ENCODE peak calls at places on chromosomes 3 and 15, in eight cellular contexts. K is uterus, B is PC-3, Q is cardiac fibroblast, Z is esophagus muscularis mucosa, S is lung, N is AG09319, F is H1. U is an unnamed sample.

GRCh38 chr15:98620020-98620419 is 28.3 kb upstream of the IGF1R start:
- DNase-seq in S (no peak), F (no peak), Q (no peak), B (no peak), K (no peak), Z (peak; percentile 24), N (no peak), U (no peak)

GRCh38 chr3:37935290-37935668 is 55.3 kb upstream of the VILL start:
- DNase-seq in S (no peak), B (no peak), K (no peak), N (no peak), F (no peak), Z (no peak), Q (peak; percentile 47), U (no peak)

GRCh38 chr3:43213631-43214030 is 72.7 kb upstream of the SNRK start:
- DNase-seq in Z (no peak), B (peak; percentile 26), K (no peak), F (no peak), Q (no peak), S (no peak), N (no peak), U (no peak)

GRCh38 chr3:154970796-154971195 is 109.3 kb upstream of the MME start:
- DNase-seq in Q (peak; percentile 96), S (no peak), K (no peak), N (peak; percentile 87), F (no peak), B (peak; percentile 45), Z (no peak), U (no peak)

GRCh38 chr3:144821583-144821982 is 850.0 kb downstream of the DIPK2A start:
- DNase-seq in Q (peak; percentile 2), Z (no peak), S (no peak), B (no peak), K (no peak), N (peak; percentile 22), F (no peak), U (no peak)

GRCh38 chr15:29860872-29861271 is 38.6 kb upstream of the TJP1 start:
- DNase-seq in Z (no peak), B (peak; percentile 54), N (no peak), K (no peak), S (no peak), Q (peak; percentile 46), F (no peak), U (no peak)

GRCh38 chr15:25939122-25939521 is 76.0 kb upstream of the ATP10A start:
- DNase-seq in F (no peak), Z (no peak), K (no peak), Q (no peak), S (no peak), N (no peak), B (no peak), U (no peak)

GRCh38 chr3:45567730-45568172 is 26.8 kb upstream of the LIMD1 start:
- DNase-seq in B (no peak), F (no peak), Z (no peak), S (no peak), N (no peak), K (no peak), Q (no peak), U (no peak)

GRCh38 chr15:40251455-40252140 is 12.7 kb downstream of the PAK6 start:
- DNase-seq in B (no peak), Z (no peak), N (no peak), Q (no peak), K (no peak), F (no peak), S (no peak), U (no peak)

GRCh38 chr3:170690133-170690981 is 104.5 kb upstream of the SLC7A14 start:
- DNase-seq in Q (peak; percentile 70), Z (no peak), B (peak; percentile 40), S (peak; percentile 68), F (no peak), K (peak; percentile 68), N (no peak), U (peak; percentile 80)

GRCh38 chr3:151839313-151839631 is 25.4 kb downstream of the AADAC start:
- DNase-seq in S (no peak), Z (no peak), F (no peak), Q (no peak), B (no peak), N (no peak), K (no peak), U (no peak)

GRCh38 chr3:33030802-33031201 is 66.1 kb downstream of the GLB1 start:
- DNase-seq in B (no peak), S (no peak), Z (no peak), F (no peak), Q (no peak), K (no peak), N (no peak), U (no peak)

GRCh38 chr3:52443791-52444687 is 864 bp downstream of the SEMA3G start:
- DNase-seq in Z (no peak), S (no peak), K (no peak), B (no peak), N (no peak), Q (no peak), F (no peak), U (no peak)

GRCh38 chr15:41289953-41290352 is 42.4 kb downstream of the OIP5 start:
- DNase-seq in K (no peak), N (no peak), F (no peak), Q (no peak), B (no peak), S (no peak), Z (no peak), U (no peak)

GRCh38 chr15:48845123-48845522 is 32.8 kb upstream of the EID1 start:
- DNase-seq in K (no peak), N (no peak), Q (no peak), S (no peak), B (no peak), Z (no peak), F (no peak), U (no peak)

GRCh38 chr3:186303985-186304384 is 58.0 kb downstream of the DGKG start:
- DNase-seq in Q (no peak), Z (no peak), S (no peak), N (no peak), K (no peak), B (no peak), F (no peak), U (no peak)

DNA sequence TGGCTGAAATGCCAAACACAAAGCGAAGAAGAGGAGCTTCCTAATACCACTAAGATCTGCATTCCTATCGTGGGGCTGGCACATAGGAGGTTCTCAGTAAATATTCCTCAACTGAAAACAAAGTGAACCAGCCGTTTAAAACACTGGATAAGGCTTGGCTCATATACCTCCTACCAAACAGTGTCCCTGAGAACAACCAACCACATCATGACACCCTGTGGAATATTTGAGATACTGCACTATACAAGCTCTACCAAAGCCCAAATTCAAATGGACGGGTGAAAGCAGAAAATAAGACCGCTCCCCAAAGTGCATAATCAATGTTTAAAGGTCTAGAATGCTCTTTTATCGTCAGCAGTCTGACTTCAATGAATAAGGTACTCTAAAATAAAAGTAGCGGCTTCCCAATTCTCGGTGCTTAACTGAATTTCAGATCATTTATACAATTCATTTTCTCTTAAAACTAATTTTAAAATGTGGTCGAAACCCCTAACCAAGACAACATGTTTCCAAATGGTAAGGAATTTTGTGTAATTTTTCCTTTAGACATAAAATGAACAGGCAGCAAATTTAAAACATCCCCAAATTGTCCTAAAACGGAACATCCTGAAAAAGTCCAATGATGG is 425.8 kb downstream of the ERC2 start:
- DNase-seq in Q (peak; percentile 58), S (no peak), N (peak; percentile 39), Z (no peak), B (peak; percentile 66), F (no peak), K (no peak), U (no peak)
- TF ChIP-seq CTCF in Q (peak; percentile 47), S (peak; percentile 7), N (peak; percentile 69), Z (peak; percentile 47), B (peak; percentile 73), F (peak; percentile 52), K (peak; percentile 52), U (peak; percentile 66)

GRCh38 chr3:194269610-194270145 is 81.5 kb downstream of the CPN2 start:
- DNase-seq in Z (peak; percentile 96), N (no peak), F (peak; percentile 41), S (peak; percentile 80), K (peak; percentile 89), Q (peak; percentile 86), B (no peak), U (peak; percentile 91)
- TF ChIP-seq CTCF in Z (peak; percentile 40), N (peak; percentile 37), F (peak; percentile 89), S (peak; percentile 22), K (peak; percentile 39), Q (peak; percentile 66), B (no peak), U (peak; percentile 51)

DNA sequence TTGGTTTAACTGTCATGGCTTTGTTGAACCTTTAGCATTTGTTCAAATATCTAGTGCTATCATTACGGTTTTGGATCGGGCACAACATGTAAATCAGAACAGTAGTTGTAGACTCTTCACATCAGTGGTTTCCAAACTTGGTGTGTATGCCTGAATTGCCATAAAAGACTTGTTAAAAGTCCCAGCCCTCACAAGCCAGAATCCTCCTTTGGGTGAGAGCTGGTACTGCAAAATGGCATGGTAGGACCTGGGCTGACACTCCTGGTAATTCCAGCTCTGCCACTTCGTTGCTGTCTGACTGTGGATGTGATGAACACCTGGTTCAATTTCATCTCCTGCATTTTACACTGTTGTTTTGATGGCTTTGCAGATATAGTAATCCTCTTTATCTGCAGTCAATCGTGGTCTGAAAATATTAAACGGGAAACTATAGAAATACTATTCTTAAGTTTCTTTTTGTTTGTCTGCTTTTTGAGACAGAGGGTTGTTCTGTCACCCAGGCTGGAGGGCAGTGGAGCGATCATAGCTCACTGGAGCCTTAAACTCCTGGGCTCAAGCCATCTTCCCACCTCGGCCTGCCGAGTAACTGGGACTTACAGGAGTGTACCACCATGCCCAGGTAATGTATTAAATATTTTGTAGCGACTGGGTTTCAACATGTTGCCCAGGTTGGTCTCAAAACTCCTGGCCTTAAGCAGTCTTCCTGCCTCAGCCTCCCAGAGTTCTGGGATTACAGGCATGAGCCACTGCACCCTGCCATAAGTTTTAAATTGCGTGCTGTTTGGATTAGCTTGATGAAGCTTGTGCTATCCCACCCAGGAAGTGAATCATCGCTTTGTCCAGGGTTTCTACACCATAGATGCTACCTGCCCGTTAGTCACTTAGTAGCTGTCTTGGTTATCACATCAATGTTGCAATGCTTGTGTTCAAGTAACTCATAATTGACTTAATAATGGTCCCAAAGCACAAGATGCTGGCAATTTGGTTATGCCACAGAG is 61.6 kb downstream of the RAB7A start:
- DNase-seq in Z (no peak), B (peak; percentile 70), Q (peak; percentile 91), N (no peak), K (no peak), F (no peak), S (no peak), U (no peak)
- TF ChIP-seq CTCF in Z (no peak), B (peak; percentile 45), Q (peak; percentile 35), N (peak; percentile 4), K (no peak), F (peak; percentile 42), S (no peak), U (no peak)

DNA sequence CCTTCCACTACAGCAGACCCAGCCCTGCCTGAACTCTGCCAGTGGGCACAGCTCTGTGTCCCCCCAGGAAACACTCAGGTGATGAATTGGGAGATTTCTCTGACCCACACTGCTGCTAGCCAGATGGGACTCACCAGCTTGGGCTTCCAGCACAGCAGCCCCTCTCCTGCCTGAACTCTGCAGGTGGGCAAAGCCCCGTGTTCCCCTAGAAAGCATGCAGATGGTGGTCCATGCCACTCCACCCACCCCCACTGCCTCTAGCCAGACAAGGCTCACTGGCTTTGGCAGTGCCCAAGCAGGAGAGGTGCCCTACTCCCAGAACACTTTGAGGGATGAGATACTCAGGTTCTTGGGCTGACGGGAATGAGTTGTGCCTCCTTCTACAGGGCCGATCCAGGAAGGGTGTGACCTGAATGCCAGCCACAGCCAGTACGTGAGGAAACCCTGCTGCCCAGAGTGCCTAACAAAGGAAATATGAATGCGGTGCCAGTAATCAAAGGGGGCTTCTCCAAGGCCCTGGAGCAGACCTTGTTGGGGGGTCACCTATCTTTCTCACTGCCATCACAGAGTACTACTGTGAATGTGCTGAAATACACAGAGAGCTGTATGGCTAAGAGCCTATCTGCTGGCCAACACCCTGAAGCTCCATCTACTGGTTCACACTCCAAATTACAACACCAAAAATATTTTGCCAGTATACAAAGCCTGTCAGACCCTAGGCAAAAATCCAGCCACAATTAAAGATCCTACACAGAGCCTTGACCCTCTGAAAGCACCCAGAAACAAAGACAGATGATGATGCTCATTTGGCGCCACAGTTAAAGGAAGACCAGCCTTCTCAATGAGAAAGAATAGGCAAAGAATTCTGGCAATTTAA is 61.9 kb downstream of the BTLA start:
- DNase-seq in S (no peak), Q (peak; percentile 72), N (peak; percentile 0), F (no peak), B (peak; percentile 75), K (no peak), Z (no peak), U (no peak)
- TF ChIP-seq CTCF in S (peak; percentile 18), Q (peak; percentile 61), N (peak; percentile 54), F (peak; percentile 77), B (peak; percentile 68), K (no peak), Z (peak; percentile 6), U (peak; percentile 40)